ENCODE peak calls at places on chromosomes 7 and 10, in five cellular contexts. I, A, Q, H and B are unnamed samples.

GRCh38 chr10:81026597-81026996 is 488.9 kb downstream of the SH2D4B start:
- DNase-seq in I (no peak), A (no peak), Q (no peak), H (no peak), B (no peak)

GRCh38 chr7:141431143-141431479 is 120.1 kb upstream of the AGK start:
- DNase-seq in I (no peak), A (no peak), Q (no peak), H (no peak), B (no peak)

GRCh38 chr10:133292919-133293809 is 15.5 kb downstream of the TUBGCP2 start:
- DNase-seq in I (no peak), A (peak), Q (no peak), H (no peak), B (no peak)

GRCh38 chr7:3955751-3956696 is 655.0 kb downstream of the SDK1 start:
- DNase-seq in I (no peak), A (no peak), Q (no peak), H (no peak), B (no peak)

GRCh38 chr7:94374231-94374630 is 20.5 kb upstream of the COL1A2 start:
- DNase-seq in I (peak), A (peak), Q (peak), H (no peak), B (peak)

GRCh38 chr7:115368998-115369397 is 447.1 kb downstream of the MDFIC start:
- DNase-seq in I (no peak), A (no peak), Q (no peak), H (no peak), B (no peak)

GRCh38 chr10:87547734-87548311 is 43.1 kb downstream of the MINPP1 start:
- DNase-seq in I (no peak), A (no peak), Q (no peak), H (no peak), B (no peak)

GRCh38 chr7:66696774-66697191 is 43.8 kb upstream of the RABGEF1 start:
- DNase-seq in I (peak), A (no peak), Q (no peak), H (no peak), B (no peak)

GRCh38 chr7:45026984-45027773 is 27.2 kb downstream of the CCM2 start:
- DNase-seq in I (no peak), A (no peak), Q (no peak), H (peak), B (no peak)

GRCh38 chr10:33276282-33276923 is 58.1 kb downstream of the NRP1 start:
- DNase-seq in I (no peak), A (no peak), Q (no peak), H (no peak), B (no peak)

GRCh38 chr7:73830872-73831655 is at the start of gene CLDN4:
- DNase-seq in I (no peak), A (peak), Q (no peak), H (no peak), B (no peak)

GRCh38 chr7:36214608-36215016 is 61.6 kb downstream of the EEPD1 start:
- DNase-seq in I (no peak), A (no peak), Q (no peak), H (no peak), B (no peak)

GRCh38 chr10:3668276-3668960 is 116.6 kb downstream of the KLF6 start:
- DNase-seq in I (peak), A (peak), Q (no peak), H (peak), B (no peak)

GRCh38 chr7:123327661-123328060 is 127.9 kb upstream of the SLC13A1 start:
- DNase-seq in I (no peak), A (no peak), Q (no peak), H (no peak), B (no peak)

GRCh38 chr10:59376817-59377340 is 14.5 kb upstream of the FAM13C start:
- DNase-seq in I (no peak), A (no peak), Q (no peak), H (no peak), B (no peak)

GRCh38 chr10:113053881-113054280 is 103.8 kb downstream of the TCF7L2 start:
- DNase-seq in I (no peak), A (no peak), Q (no peak), H (no peak), B (no peak)

GRCh38 chr10:14873090-14873760 is 5.4 kb upstream of the SUV39H2 start:
- DNase-seq in I (no peak), A (no peak), Q (no peak), H (no peak), B (no peak)

GRCh38 chr7:1668932-1669485 is 1.1 kb upstream of the ELFN1 start:
- DNase-seq in I (peak), A (peak), Q (peak), H (no peak), B (no peak)

GRCh38 chr7:29116361-29116760 is 30.0 kb downstream of the CPVL start:
- DNase-seq in I (no peak), A (no peak), Q (no peak), H (no peak), B (no peak)

GRCh38 chr7:66553001-66553400 is 75.7 kb upstream of the KCTD7 start:
- DNase-seq in I (no peak), A (no peak), Q (no peak), H (no peak), B (no peak)

GRCh38 chr7:75905785-75906604 is 9.0 kb upstream of the POR start:
- DNase-seq in I (peak), A (peak), Q (peak), H (no peak), B (peak)

GRCh38 chr7:28920424-28920823 is 37.7 kb downstream of the TRIL start:
- DNase-seq in I (no peak), A (no peak), Q (no peak), H (no peak), B (no peak)

GRCh38 chr10:113093188-113094113 is 143.4 kb downstream of the TCF7L2 start:
- DNase-seq in I (no peak), A (peak), Q (no peak), H (no peak), B (no peak)

GRCh38 chr7:29123611-29124190 is 22.6 kb downstream of the CPVL start:
- DNase-seq in I (no peak), A (no peak), Q (no peak), H (no peak), B (no peak)

GRCh38 chr7:69263550-69263949 is 334.7 kb upstream of the AUTS2 start:
- DNase-seq in I (no peak), A (no peak), Q (no peak), H (no peak), B (no peak)

GRCh38 chr7:128890306-128891109 is 20.0 kb downstream of the KCP start:
- DNase-seq in I (no peak), A (peak), Q (no peak), H (no peak), B (peak)

GRCh38 chr10:86867149-86867548 is 90.3 kb downstream of the MMRN2 start:
- DNase-seq in I (no peak), A (no peak), Q (no peak), H (no peak), B (no peak)

GRCh38 chr7:37759519-37759918 is 76.0 kb downstream of the GPR141 start:
- DNase-seq in I (no peak), A (no peak), Q (no peak), H (no peak), B (no peak)

GRCh38 chr10:88528196-88528595 is 54.9 kb downstream of the RNLS start:
- DNase-seq in I (no peak), A (no peak), Q (no peak), H (no peak), B (no peak)

GRCh38 chr10:7788640-7789335 is 811 bp downstream of the ATP5F1C start:
- DNase-seq in I (no peak), A (no peak), Q (peak), H (peak), B (no peak)

GRCh38 chr10:20948723-20949327 is 51.7 kb upstream of the NEBL start:
- DNase-seq in I (no peak), A (no peak), Q (no peak), H (peak), B (no peak)

GRCh38 chr10:79243211-79244067 is 103.8 kb upstream of the PPIF start:
- DNase-seq in I (peak), A (peak), Q (peak), H (peak), B (peak)

GRCh38 chr7:79420464-79420863 is 33.0 kb downstream of the MAGI2 start:
- DNase-seq in I (no peak), A (no peak), Q (peak), H (no peak), B (no peak)

GRCh38 chr7:98149293-98149692 is 42.6 kb downstream of the LMTK2 start:
- DNase-seq in I (no peak), A (no peak), Q (no peak), H (no peak), B (no peak)

GRCh38 chr10:88281592-88282268 is 301.4 kb downstream of the RNLS start:
- DNase-seq in I (no peak), A (no peak), Q (no peak), H (peak), B (no peak)

GRCh38 chr10:13633689-13634088 is 46.9 kb downstream of the PRPF18 start:
- DNase-seq in I (peak), A (no peak), Q (no peak), H (no peak), B (no peak)

GRCh38 chr7:34187908-34188307 is 282.6 kb downstream of the BMPER start:
- DNase-seq in I (no peak), A (no peak), Q (no peak), H (no peak), B (no peak)

GRCh38 chr10:29734640-29734979 is 99.8 kb upstream of the SVIL start:
- DNase-seq in I (no peak), A (no peak), Q (no peak), H (no peak), B (no peak)

GRCh38 chr10:24821986-24822385 is 98.3 kb upstream of the ARHGAP21 start:
- DNase-seq in I (no peak), A (no peak), Q (peak), H (no peak), B (no peak)

GRCh38 chr7:85765698-85766298 is 578.9 kb upstream of the SEMA3D start:
- DNase-seq in I (no peak), A (no peak), Q (no peak), H (no peak), B (no peak)

DNA sequence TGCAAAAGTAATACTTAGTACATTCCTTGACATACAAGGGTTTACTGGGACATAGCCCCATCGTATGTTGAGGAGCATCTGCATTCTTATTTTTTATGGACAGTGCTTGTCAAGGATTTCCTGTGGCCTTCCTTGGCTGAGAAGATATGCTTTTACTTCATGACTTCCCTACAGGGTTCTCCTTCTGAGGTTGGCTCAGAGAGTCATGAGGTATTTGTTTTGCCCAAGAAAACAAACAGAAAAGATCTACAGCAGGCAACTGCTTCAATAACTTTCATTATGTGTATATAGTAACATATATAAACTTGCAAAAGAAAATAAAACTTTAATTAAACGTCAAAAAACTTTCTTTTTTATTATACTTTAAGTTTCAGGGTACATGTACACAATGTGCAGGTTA is 577.2 kb upstream of the SEMA3D start:
- DNase-seq in I (no peak), A (no peak), Q (no peak), H (no peak), B (no peak)
- H3K27ac ChIP-seq in I (no peak), A (no peak), Q (no peak), H (no peak), B (no peak)

GRCh38 chr7:150665882-150666281 is 19.6 kb upstream of the GIMAP2 start:
- DNase-seq in I (no peak), A (no peak), Q (no peak), H (no peak), B (no peak)

GRCh38 chr7:150665075-150665794 is 20.3 kb upstream of the GIMAP2 start:
- DNase-seq in I (no peak), A (no peak), Q (no peak), H (no peak), B (no peak)

GRCh38 chr7:150660939-150661613 is 24.4 kb upstream of the GIMAP2 start:
- DNase-seq in I (no peak), A (no peak), Q (no peak), H (no peak), B (no peak)

GRCh38 chr7:150666412-150666811 is 19.1 kb upstream of the GIMAP2 start:
- DNase-seq in I (no peak), A (no peak), Q (no peak), H (no peak), B (no peak)

GRCh38 chr7:150663802-150664494 is 21.6 kb upstream of the GIMAP2 start:
- DNase-seq in I (no peak), A (no peak), Q (no peak), H (peak), B (no peak)
- TF ChIP-seq CTCF in I (no peak), A (no peak), Q (no peak), H (no peak), B (no peak)

DNA sequence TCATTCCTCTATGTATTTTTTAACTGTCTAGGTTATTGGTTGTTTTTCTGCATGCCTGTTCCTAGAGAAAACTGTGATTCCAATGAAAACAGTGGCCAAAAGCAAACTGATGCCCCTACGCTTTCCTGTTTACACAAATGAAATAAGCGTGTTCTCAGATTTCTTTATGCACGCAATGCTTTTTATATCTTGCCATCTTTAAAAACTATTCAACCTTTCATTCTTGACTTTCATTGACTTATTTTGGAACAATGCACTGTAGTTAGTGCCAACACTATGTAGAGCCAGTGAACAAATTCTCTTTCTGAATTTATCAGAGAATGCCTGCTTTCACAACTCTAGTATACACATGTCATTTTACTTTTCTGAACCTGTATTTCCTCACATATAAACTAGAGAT is 86.5 kb downstream of the CABCOCO1 start:
- DNase-seq in I (no peak), A (no peak), Q (no peak), H (no peak), B (no peak)
- H3K27ac ChIP-seq in I (no peak), A (no peak), Q (no peak), H (no peak), B (no peak)

DNA sequence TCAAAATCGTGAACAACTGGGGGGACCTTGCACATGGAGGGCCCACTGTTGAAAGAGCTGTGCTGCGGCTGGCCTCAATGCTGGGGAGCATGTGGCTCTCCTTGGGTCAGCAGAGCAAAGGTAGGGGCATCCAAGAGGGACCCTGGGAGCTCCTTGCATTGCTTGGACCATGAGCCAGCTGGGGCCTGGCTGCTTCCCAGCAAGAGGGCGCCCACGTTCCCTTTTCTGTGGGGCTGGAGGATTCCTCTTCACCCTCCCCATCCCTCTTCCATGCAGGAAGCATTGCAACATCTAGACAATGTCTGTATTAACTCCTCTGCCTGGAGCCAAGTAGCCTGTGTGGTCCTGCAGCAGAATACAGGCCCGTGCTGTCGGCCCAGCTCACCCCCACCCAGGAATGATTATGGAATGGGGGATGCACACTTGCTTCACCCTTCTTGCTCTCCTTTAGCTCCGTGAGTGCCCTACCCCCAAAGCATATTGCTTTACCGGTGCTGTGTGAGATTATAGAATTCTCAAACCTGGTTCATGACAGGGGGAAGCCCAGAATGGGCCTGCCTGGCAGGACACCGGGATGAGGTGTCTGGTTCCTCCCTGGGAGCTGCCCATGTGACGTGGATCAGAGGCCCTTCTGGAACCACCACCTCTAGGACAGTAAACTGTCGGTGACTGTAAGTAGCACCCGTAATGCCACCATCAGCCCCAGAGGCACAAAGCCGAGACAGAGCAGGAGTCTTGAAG is 61.9 kb downstream of the SYPL1 start:
- DNase-seq in I (no peak), A (no peak), Q (peak), H (no peak), B (no peak)
- TF ChIP-seq CTCF in I (no peak), A (no peak), Q (no peak), H (peak), B (no peak)

GRCh38 chr10:91247360-91248111 is 27.1 kb downstream of the PCGF5 start:
- DNase-seq in I (peak), A (no peak), Q (no peak), H (no peak), B (no peak)

GRCh38 chr10:91249700-91250099 is 29.2 kb downstream of the PCGF5 start:
- DNase-seq in I (no peak), A (no peak), Q (no peak), H (no peak), B (no peak)

GRCh38 chr10:91253300-91253699 is 32.8 kb downstream of the PCGF5 start:
- DNase-seq in I (no peak), A (no peak), Q (no peak), H (no peak), B (no peak)

GRCh38 chr10:91250341-91250740 is 29.9 kb downstream of the PCGF5 start:
- DNase-seq in I (no peak), A (no peak), Q (no peak), H (no peak), B (no peak)

GRCh38 chr10:91251430-91252056 is 31.1 kb downstream of the PCGF5 start:
- DNase-seq in I (peak), A (no peak), Q (peak), H (peak), B (peak)
- H3K27ac ChIP-seq in I (no peak), A (no peak), Q (no peak), H (no peak), B (no peak)